ENCODE peak calls at places on chromosomes 12 and 14, in seven cellular contexts. I is heart left ventricle, E is upper lobe of right lung, C is lung, B is mucosa of descending colon, A is BJ, X is AG09309. N is an unnamed sample.

GRCh38 chr12:24719293-24719721 is 229.6 kb downstream of the BCAT1 start:
- DNase-seq in B (no peak), C (no peak), E (no peak), I (no peak), A (no peak), X (no peak), N (peak)

GRCh38 chr14:21093769-21094681 is 4.4 kb downstream of the ZNF219 start:
- DNase-seq in I (no peak), C (no peak), E (no peak), X (no peak), B (no peak), A (no peak), N (no peak)

GRCh38 chr12:69704357-69704756 is 5.3 kb upstream of the BEST3 start:
- DNase-seq in E (no peak), A (no peak), B (no peak), C (no peak), X (no peak), I (no peak), N (no peak)

GRCh38 chr12:6915023-6915788 is 826 bp downstream of the ENO2 start:
- DNase-seq in A (no peak), X (no peak), C (no peak), B (no peak), E (no peak), I (no peak), N (no peak)

GRCh38 chr12:92193063-92193462 is 47.4 kb upstream of the BTG1 start:
- DNase-seq in I (no peak), X (no peak), E (no peak), C (no peak), A (no peak), B (no peak), N (no peak)

GRCh38 chr14:102539544-102540309 is 30.2 kb upstream of the ANKRD9 start:
- DNase-seq in A (no peak), X (no peak), C (no peak), B (no peak), I (peak), E (no peak), N (peak)

GRCh38 chr14:67944605-67945004 is 125.0 kb downstream of the RAD51B start:
- DNase-seq in X (no peak), E (no peak), A (no peak), B (no peak), I (no peak), C (no peak), N (no peak)

GRCh38 chr14:98606041-98606640 is 665.9 kb downstream of the BCL11B start:
- DNase-seq in I (no peak), C (no peak), X (no peak), A (no peak), E (no peak), B (no peak), N (no peak)

GRCh38 chr12:39830862-39831520 is 211.4 kb upstream of the ABCD2 start:
- DNase-seq in C (no peak), B (no peak), I (no peak), E (no peak), A (no peak), X (no peak), N (no peak)

GRCh38 chr12:93273834-93274705 is 103.7 kb upstream of the NUDT4 start:
- DNase-seq in C (no peak), A (no peak), X (no peak), E (no peak), I (no peak), B (no peak), N (no peak)

GRCh38 chr14:65228436-65228835 is 126.1 kb upstream of the MAX start:
- DNase-seq in X (no peak), C (no peak), I (no peak), E (no peak), B (no peak), A (no peak), N (no peak)

GRCh38 chr14:31955941-31956579 is 121.0 kb upstream of the ARHGAP5 start:
- DNase-seq in A (no peak), X (no peak), B (no peak), I (no peak), C (no peak), E (no peak), N (peak)

GRCh38 chr12:88529531-88530488 is 50.5 kb downstream of the KITLG start:
- DNase-seq in I (no peak), X (no peak), A (no peak), C (no peak), B (no peak), E (no peak), N (no peak)

GRCh38 chr14:52299692-52300278 is 14.3 kb upstream of the PTGER2 start:
- DNase-seq in X (peak), E (no peak), A (peak), B (no peak), C (no peak), I (no peak), N (peak)

GRCh38 chr14:35532783-35533356 is 1.1 kb upstream of the INSM2 start:
- DNase-seq in X (no peak), B (no peak), A (no peak), C (no peak), E (no peak), I (no peak), N (no peak)

GRCh38 chr12:49066120-49066519 is 3.7 kb downstream of the RHEBL1 start:
- DNase-seq in E (no peak), A (no peak), I (peak), C (no peak), B (no peak), X (no peak), N (no peak)

GRCh38 chr14:58864751-58865519 is 227.2 kb downstream of the DACT1 start:
- DNase-seq in X (peak), I (peak), C (no peak), A (peak), B (no peak), E (no peak), N (peak)

GRCh38 chr14:93628048-93628447 is 160.2 kb downstream of the PRIMA1 start:
- DNase-seq in I (no peak), A (no peak), E (no peak), B (no peak), C (no peak), X (no peak), N (no peak)

GRCh38 chr12:1369942-1370620 is 224.3 kb downstream of the FBXL14 start:
- DNase-seq in B (no peak), X (no peak), E (no peak), A (no peak), I (no peak), C (no peak), N (peak)

GRCh38 chr14:76376001-76376404 is at the start of gene ESRRB:
- DNase-seq in E (no peak), X (no peak), I (no peak), C (no peak), B (no peak), A (no peak), N (no peak)

GRCh38 chr12:13001725-13002040 is 1.6 kb upstream of the HEBP1 start:
- DNase-seq in C (no peak), X (no peak), A (no peak), I (no peak), B (no peak), E (no peak), N (no peak)

GRCh38 chr12:13000616-13000934 is 510 bp upstream of the HEBP1 start:
- DNase-seq in C (no peak), B (no peak), A (no peak), E (peak), I (no peak), X (no peak), N (no peak)

GRCh38 chr12:12999959-13000615 is at the start of gene HEBP1:
- DNase-seq in A (no peak), E (peak), X (peak), B (peak), C (peak), I (peak), N (peak)

GRCh38 chr12:13002301-13003097 is 2.4 kb upstream of the HEBP1 start:
- DNase-seq in A (no peak), I (no peak), B (no peak), C (no peak), X (no peak), E (no peak), N (no peak)

GRCh38 chr12:13000935-13001724 is 1.1 kb upstream of the HEBP1 start:
- DNase-seq in X (no peak), E (peak), I (peak), C (peak), B (peak), A (no peak), N (peak)
- TF ChIP-seq CTCF in X (peak), E (peak), I (peak), C (no peak), B (peak), A (peak), N (peak)

DNA sequence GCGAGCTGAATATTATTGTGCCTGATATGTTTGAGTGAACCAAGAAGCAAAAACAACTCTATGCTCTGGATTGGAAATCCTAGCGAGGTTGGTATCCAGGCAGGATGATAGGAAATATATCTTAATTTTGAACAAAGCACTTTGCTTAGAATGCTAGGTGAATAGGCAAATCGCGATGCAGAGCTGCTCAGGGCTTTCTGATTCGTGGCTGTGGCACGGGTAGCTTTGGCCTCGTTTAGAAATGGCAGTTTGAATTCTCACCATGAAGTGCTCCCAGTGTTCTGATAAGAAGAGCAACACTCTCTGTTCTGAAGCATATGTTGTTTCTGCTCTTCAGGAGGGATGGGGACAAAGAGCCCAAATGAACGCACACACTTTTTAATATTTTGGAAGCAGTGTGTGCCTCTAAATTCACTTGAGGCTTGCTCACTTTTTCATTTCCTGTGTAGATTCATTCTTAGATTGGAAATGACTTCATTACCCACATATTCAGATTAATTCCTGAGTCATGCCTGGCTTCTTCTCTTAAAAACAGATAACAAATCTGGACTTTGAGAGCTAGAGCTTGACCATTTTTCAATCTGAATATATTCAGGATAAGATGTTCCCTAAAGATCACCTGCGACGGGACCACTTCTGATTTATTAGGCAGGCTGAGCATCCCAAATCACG is 200.9 kb downstream of the RPAP3 start:
- DNase-seq in I (no peak), X (peak), A (peak), C (no peak), E (no peak), B (no peak), N (peak)
- H3K4me3 ChIP-seq in I (no peak), X (no peak), A (no peak), C (no peak), E (no peak), B (no peak), N (no peak)

GRCh38 chr14:30132201-30132600 is 204.6 kb upstream of the PRKD1 start:
- DNase-seq in B (no peak), C (no peak), X (no peak), E (no peak), A (no peak), I (no peak), N (no peak)

GRCh38 chr14:30131698-30132097 is 204.1 kb upstream of the PRKD1 start:
- DNase-seq in C (no peak), E (no peak), B (no peak), A (no peak), I (no peak), X (no peak), N (no peak)

GRCh38 chr14:30125322-30125944 is 197.8 kb upstream of the PRKD1 start:
- DNase-seq in X (no peak), E (no peak), C (no peak), B (no peak), I (no peak), A (no peak), N (no peak)

GRCh38 chr14:30129795-30130194 is 202.1 kb upstream of the PRKD1 start:
- DNase-seq in B (no peak), C (no peak), I (no peak), A (no peak), E (no peak), X (no peak), N (no peak)
- TF ChIP-seq CTCF in B (no peak), C (no peak), I (no peak), A (no peak), E (no peak), X (no peak), N (no peak)

GRCh38 chr12:53500776-53501614 is at the start of gene TARBP2:
- DNase-seq in X (peak), E (peak), I (peak), A (peak), C (peak), B (peak), N (peak)

GRCh38 chr12:53504004-53504920 is 3.0 kb downstream of the NPFF start:
- DNase-seq in I (no peak), A (no peak), B (no peak), X (no peak), C (no peak), E (peak), N (no peak)

GRCh38 chr12:53501615-53502181 is 615 bp downstream of the TARBP2 start:
- DNase-seq in X (no peak), A (no peak), C (no peak), E (peak), B (no peak), I (no peak), N (no peak)

GRCh38 chr12:53502983-53503728 is 2.1 kb downstream of the TARBP2 start:
- DNase-seq in C (no peak), B (no peak), A (no peak), X (no peak), E (peak), I (no peak), N (no peak)

GRCh38 chr12:53502331-53502730 is 1.2 kb downstream of the TARBP2 start:
- DNase-seq in A (no peak), X (no peak), B (no peak), I (no peak), E (peak), C (no peak), N (peak)
- H3K4me3 ChIP-seq in A (no peak), X (peak), B (no peak), I (peak), E (peak), C (no peak), N (peak)

GRCh38 chr12:65123435-65124063 is 2.4 kb upstream of the WIF1 start:
- DNase-seq in X (no peak), C (no peak), E (no peak), B (no peak), I (no peak), A (no peak), N (peak)

GRCh38 chr12:65121956-65122469 is 908 bp upstream of the WIF1 start:
- DNase-seq in C (no peak), X (no peak), E (no peak), I (no peak), A (no peak), B (no peak), N (no peak)

GRCh38 chr12:65122661-65123060 is 1.6 kb upstream of the WIF1 start:
- DNase-seq in C (no peak), B (no peak), I (no peak), X (no peak), A (no peak), E (no peak), N (no peak)

GRCh38 chr12:65119063-65119462 is 2.0 kb downstream of the WIF1 start:
- DNase-seq in I (no peak), E (no peak), A (no peak), B (no peak), C (no peak), X (no peak), N (no peak)

DNA sequence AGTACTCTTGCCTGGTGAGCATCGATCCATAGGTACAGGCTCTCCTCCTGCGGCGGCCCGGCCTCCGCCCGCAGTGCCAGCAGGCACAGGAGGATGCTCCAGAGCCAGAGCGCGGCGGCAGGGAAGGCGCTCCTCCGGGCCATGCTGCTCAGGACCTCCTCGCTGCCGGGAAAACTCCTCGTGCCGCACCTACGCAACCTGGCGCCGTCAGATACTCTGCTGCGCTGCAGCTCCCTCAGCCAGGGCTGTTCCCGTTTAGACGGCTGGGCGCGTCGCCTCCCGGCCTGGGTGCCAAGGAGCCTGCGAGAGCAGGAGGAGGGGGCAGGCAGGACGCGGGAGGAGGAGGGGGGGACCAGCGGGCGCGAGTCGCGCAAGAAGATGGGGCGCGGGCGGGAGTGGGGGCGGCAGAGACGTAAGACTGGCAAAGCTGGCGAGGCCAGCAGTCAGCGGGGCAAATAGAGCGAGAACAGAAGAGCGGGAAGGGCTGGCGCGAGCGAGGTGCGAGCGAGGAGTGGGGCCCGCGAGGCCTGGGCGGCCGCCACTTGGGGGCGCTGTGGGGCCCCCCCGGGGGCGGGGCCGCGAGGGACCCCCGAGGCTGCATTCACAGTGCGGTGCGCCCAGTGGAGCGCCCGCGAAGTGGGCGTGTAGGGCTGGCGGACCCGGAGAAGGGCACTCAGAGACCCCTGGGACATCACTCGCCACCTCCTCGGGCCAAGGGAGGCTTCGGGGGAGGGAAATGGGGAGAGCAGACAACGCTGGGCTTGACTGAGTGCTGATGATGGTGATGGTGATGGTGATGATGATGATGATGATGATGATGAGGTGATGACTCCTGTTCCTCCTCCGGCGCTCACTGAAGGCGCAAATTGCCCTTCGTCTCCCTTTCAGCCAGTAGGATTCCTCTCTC is at the start of gene WIF1:
- DNase-seq in E (peak), A (no peak), C (peak), I (peak), B (peak), X (no peak), N (no peak)
- TF ChIP-seq CTCF in E (peak), A (peak), C (no peak), I (peak), B (no peak), X (peak), N (peak)

DNA sequence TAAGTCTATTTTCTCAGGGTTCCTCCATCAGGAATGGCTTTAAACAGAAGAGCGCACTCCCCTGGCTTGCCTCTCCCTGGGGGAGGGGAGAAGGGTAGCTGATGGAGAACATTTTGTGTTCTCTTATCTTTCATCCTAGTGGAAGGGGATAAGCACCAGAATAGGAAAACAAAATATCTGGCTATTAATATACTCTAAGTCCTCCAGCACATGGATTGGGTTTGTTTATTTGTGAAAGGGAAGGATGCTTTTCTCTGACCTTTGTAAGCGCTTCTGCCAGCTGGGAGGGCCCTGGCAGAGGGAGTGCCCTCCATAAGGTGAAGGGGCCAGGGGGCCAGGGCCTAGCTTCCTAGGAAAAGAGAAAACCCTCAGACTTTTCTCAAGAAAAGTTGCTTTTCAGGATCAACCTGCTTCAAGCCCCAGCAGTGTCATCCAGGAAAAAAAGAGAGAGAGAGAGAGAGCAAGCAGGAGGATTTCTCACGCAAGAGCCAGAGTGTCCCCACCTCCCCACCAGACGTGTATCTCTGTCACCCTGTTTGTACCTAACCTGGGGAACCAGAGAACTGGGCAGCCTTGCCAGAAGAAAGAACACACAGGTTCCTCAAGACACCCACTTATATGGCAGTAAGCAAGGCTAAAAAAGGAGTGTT is 34.2 kb upstream of the ATP2A2 start:
- DNase-seq in C (no peak), B (no peak), A (no peak), E (no peak), X (no peak), I (peak), N (no peak)
- H3K4me3 ChIP-seq in C (no peak), B (no peak), A (no peak), E (no peak), X (no peak), I (no peak), N (no peak)

DNA sequence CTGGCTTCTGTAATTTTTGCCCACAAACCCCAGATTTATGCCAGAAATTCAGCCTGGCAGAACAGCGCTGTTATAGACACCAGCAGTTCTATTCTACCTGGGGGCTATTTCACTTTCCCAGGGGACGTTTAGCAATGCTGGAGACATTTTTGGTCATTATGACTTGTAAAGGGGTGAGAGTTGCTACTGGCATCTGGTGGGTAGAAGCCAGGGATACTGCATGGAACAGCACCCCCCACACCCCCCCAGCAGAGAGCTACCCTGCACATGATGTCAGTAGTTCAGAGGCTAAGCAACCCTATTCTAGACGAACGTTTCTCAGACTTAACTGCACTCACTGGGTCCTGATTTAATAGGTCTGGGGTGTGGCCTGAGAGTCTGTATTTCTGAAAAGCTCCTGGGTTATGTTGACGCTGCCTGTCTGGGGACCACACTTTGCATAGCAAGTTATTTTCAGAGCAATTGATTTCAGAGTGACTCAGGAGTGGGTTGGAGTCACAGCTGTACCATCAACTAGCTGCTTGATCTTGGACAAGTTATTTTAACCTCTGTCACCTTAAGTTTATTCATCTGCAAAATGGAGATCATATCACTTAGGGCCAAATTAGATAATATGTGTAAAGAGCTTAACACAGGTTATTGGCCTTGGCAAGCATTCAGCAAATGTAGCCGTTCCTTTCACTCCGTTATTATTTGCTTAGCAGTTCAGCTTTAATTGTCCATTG is 48.5 kb downstream of the CHST11 start:
- DNase-seq in B (no peak), I (no peak), E (no peak), X (no peak), C (no peak), A (no peak), N (no peak)
- TF ChIP-seq CTCF in B (no peak), I (no peak), E (no peak), X (no peak), C (no peak), A (no peak), N (no peak)

GRCh38 chr12:11881835-11882234 is 188.9 kb upstream of the BCL2L14 start:
- DNase-seq in A (no peak), E (no peak), I (no peak), C (no peak), X (no peak), B (peak), N (no peak)
- H3K4me3 ChIP-seq in A (no peak), E (no peak), I (no peak), C (no peak), X (no peak), B (no peak), N (no peak)